ENCODE peak calls at places on chromosomes 7 and 10, in six cellular contexts. One of them, this sample, is unnamed.

GRCh38 chr7:136000288-136000913 is 23.2 kb upstream of the MTPN start:
- DNase-seq in HL-60: no peak
- DNase-seq in bronchial epithelial cell: peak; percentile 31
- DNase-seq in cardiac fibroblast: peak; percentile 42
- DNase-seq in lung: no peak
- DNase-seq in fibroblast of lung: no peak
- DNase-seq in this sample: peak; percentile 77

GRCh38 chr7:137956591-137956990 is 45.3 kb downstream of the CREB3L2 start:
- DNase-seq in HL-60: no peak
- DNase-seq in bronchial epithelial cell: no peak
- DNase-seq in cardiac fibroblast: no peak
- DNase-seq in lung: no peak
- DNase-seq in fibroblast of lung: no peak
- DNase-seq in this sample: no peak

GRCh38 chr10:43201545-43202131 is 63.4 kb downstream of the CSGALNACT2 start:
- DNase-seq in HL-60: peak; percentile 29
- DNase-seq in bronchial epithelial cell: no peak
- DNase-seq in cardiac fibroblast: no peak
- DNase-seq in lung: peak; percentile 28
- DNase-seq in fibroblast of lung: no peak
- DNase-seq in this sample: no peak

GRCh38 chr7:28836661-28837060 is 121.5 kb downstream of the TRIL start:
- DNase-seq in HL-60: no peak
- DNase-seq in bronchial epithelial cell: no peak
- DNase-seq in cardiac fibroblast: peak; percentile 23
- DNase-seq in lung: no peak
- DNase-seq in fibroblast of lung: no peak
- DNase-seq in this sample: peak; percentile 24

GRCh38 chr10:67571503-67571902 is 124.5 kb downstream of the CTNNA3 start:
- DNase-seq in HL-60: no peak
- DNase-seq in bronchial epithelial cell: no peak
- DNase-seq in cardiac fibroblast: no peak
- DNase-seq in lung: no peak
- DNase-seq in fibroblast of lung: no peak
- DNase-seq in this sample: no peak

GRCh38 chr10:14219411-14219810 is 111.3 kb downstream of the FRMD4A start:
- DNase-seq in HL-60: no peak
- DNase-seq in bronchial epithelial cell: no peak
- DNase-seq in cardiac fibroblast: peak; percentile 76
- DNase-seq in lung: no peak
- DNase-seq in fibroblast of lung: peak; percentile 72
- DNase-seq in this sample: peak; percentile 28

GRCh38 chr7:725223-726005 is 1.1 kb upstream of the DNAAF5 start:
- DNase-seq in HL-60: no peak
- DNase-seq in bronchial epithelial cell: peak; percentile 55
- DNase-seq in cardiac fibroblast: peak; percentile 48
- DNase-seq in lung: no peak
- DNase-seq in fibroblast of lung: peak; percentile 92
- DNase-seq in this sample: peak; percentile 58

GRCh38 chr7:108245523-108246226 is 115.5 kb upstream of the LAMB4 start:
- DNase-seq in HL-60: no peak
- DNase-seq in bronchial epithelial cell: no peak
- DNase-seq in cardiac fibroblast: no peak
- DNase-seq in lung: no peak
- DNase-seq in fibroblast of lung: no peak
- DNase-seq in this sample: no peak

GRCh38 chr7:7221602-7222038 is 39.3 kb downstream of the C1GALT1 start:
- DNase-seq in HL-60: no peak
- DNase-seq in bronchial epithelial cell: peak; percentile 98
- DNase-seq in cardiac fibroblast: peak; percentile 68
- DNase-seq in lung: no peak
- DNase-seq in fibroblast of lung: peak; percentile 77
- DNase-seq in this sample: peak; percentile 50

GRCh38 chr7:91353923-91354322 is 89.7 kb downstream of the FZD1 start:
- DNase-seq in HL-60: no peak
- DNase-seq in bronchial epithelial cell: no peak
- DNase-seq in cardiac fibroblast: no peak
- DNase-seq in lung: no peak
- DNase-seq in fibroblast of lung: no peak
- DNase-seq in this sample: no peak

GRCh38 chr7:25522727-25523126 is 294.4 kb upstream of the NPVF start:
- DNase-seq in HL-60: no peak
- DNase-seq in bronchial epithelial cell: no peak
- DNase-seq in cardiac fibroblast: no peak
- DNase-seq in lung: no peak
- DNase-seq in fibroblast of lung: no peak
- DNase-seq in this sample: no peak

GRCh38 chr10:97060441-97061084 is 125.2 kb downstream of the SLIT1 start:
- DNase-seq in HL-60: no peak
- DNase-seq in bronchial epithelial cell: no peak
- DNase-seq in cardiac fibroblast: peak; percentile 3
- DNase-seq in lung: no peak
- DNase-seq in fibroblast of lung: no peak
- DNase-seq in this sample: peak; percentile 42

GRCh38 chr10:74760042-74760979 is 66.1 kb upstream of the KAT6B start:
- DNase-seq in HL-60: no peak
- DNase-seq in bronchial epithelial cell: no peak
- DNase-seq in cardiac fibroblast: no peak
- DNase-seq in lung: no peak
- DNase-seq in fibroblast of lung: no peak
- DNase-seq in this sample: no peak

GRCh38 chr7:68409851-68410250 is 1188.4 kb upstream of the AUTS2 start:
- DNase-seq in HL-60: no peak
- DNase-seq in bronchial epithelial cell: no peak
- DNase-seq in cardiac fibroblast: no peak
- DNase-seq in lung: no peak
- DNase-seq in fibroblast of lung: no peak
- DNase-seq in this sample: no peak

DNA sequence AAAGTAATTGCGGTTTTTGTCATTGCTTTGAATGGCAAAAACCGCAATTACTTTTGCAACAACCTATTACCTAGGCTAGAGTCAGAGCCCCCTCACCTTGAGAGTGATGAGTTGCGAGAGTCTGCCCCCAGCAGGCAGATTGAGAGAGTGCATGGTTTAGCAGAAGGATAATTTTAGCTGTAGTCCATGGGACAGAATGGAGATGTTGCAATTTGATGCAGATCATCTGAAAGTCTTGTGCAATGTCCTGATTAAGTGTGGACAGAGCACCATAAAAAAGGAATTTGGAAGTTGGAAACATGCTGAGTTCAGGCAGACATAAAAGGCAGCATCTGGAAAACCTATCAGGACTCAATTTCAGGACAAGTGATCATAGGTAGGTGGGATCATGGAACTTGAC is 48.7 kb downstream of the GPR141 start:
- DNase-seq in HL-60: peak; percentile 89
- DNase-seq in bronchial epithelial cell: peak; percentile 91
- DNase-seq in cardiac fibroblast: peak; percentile 2
- DNase-seq in lung: peak; percentile 42
- DNase-seq in fibroblast of lung: no peak
- DNase-seq in this sample: peak; percentile 1
- TF ChIP-seq CTCF in HL-60: peak; percentile 78
- TF ChIP-seq CTCF in bronchial epithelial cell: peak; percentile 77
- TF ChIP-seq CTCF in cardiac fibroblast: no peak
- TF ChIP-seq CTCF in lung: peak; percentile 35
- TF ChIP-seq CTCF in fibroblast of lung: no peak
- TF ChIP-seq CTCF in this sample: no peak

GRCh38 chr7:2803342-2803692 is 40.8 kb downstream of the GNA12 start:
- DNase-seq in HL-60: no peak
- DNase-seq in bronchial epithelial cell: no peak
- DNase-seq in cardiac fibroblast: no peak
- DNase-seq in lung: no peak
- DNase-seq in fibroblast of lung: no peak
- DNase-seq in this sample: no peak
- H3K4me3 ChIP-seq in HL-60: no peak overlapping the region
- H3K4me3 ChIP-seq in bronchial epithelial cell: no peak overlapping the region
- H3K4me3 ChIP-seq in cardiac fibroblast: no peak overlapping the region
- H3K4me3 ChIP-seq in lung: no peak overlapping the region
- H3K4me3 ChIP-seq in fibroblast of lung: peak overlapping the region; percentile 13
- H3K4me3 ChIP-seq in this sample: no peak overlapping the region

DNA sequence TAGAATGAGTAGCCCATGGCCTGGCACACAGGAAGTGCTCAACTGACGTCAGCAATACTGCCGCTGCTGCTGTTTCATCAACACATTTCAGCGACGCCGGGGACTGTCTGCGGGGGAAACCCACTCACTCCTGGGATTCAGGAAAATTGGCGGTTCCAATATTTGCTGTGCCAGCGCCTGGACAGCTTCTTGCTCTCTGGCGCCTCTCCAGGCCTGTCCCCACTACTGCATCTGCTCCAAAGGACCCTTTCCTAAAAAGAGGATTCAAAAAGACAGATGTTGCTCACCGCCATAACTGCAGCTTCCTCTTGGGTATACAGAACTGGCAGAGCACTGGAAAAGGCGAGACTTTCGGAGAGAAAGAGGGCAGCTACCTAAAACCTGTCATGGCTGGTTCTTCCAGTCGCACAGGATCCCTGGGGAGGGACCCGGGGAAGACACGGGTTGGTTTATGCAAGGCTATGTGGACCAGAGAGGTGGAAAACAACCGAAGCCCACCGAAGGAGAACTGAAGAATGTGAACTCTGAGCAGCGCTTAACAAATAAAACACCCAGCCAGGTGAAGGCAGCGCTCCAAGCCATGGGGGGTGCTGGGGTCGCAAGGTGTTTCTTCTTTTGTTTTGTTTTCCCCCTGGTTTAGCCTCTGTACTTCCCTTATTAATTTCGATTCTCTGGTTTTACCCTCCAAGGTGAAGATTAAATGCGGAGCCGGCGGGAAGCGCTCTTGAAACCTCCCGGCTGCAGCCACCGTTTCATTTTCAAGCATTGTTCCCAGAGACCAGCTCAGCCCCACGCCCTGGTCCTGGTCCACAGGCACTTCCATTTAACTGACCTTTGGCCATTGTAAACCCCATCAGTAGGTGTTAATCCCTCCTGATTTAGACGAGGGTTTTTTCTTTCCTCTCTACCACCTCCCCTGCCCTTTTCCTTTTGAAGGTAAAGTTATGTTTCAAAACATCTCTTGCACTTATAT is 39.5 kb upstream of the ENO4 start:
- DNase-seq in HL-60: no peak
- DNase-seq in bronchial epithelial cell: peak; percentile 42
- DNase-seq in cardiac fibroblast: no peak
- DNase-seq in lung: no peak
- DNase-seq in fibroblast of lung: no peak
- DNase-seq in this sample: peak; percentile 5
- TF ChIP-seq CTCF in HL-60: no peak
- TF ChIP-seq CTCF in bronchial epithelial cell: peak; percentile 67
- TF ChIP-seq CTCF in cardiac fibroblast: peak; percentile 51
- TF ChIP-seq CTCF in lung: no peak
- TF ChIP-seq CTCF in fibroblast of lung: peak; percentile 7
- TF ChIP-seq CTCF in this sample: peak; percentile 53

GRCh38 chr7:16463520-16463919 is 2.0 kb downstream of the SOSTDC1 start:
- DNase-seq in HL-60: no peak
- DNase-seq in bronchial epithelial cell: no peak
- DNase-seq in cardiac fibroblast: no peak
- DNase-seq in lung: no peak
- DNase-seq in fibroblast of lung: no peak
- DNase-seq in this sample: no peak
- H3K4me3 ChIP-seq in HL-60: no peak overlapping the region
- H3K4me3 ChIP-seq in bronchial epithelial cell: no peak overlapping the region
- H3K4me3 ChIP-seq in cardiac fibroblast: no peak overlapping the region
- H3K4me3 ChIP-seq in lung: no peak overlapping the region
- H3K4me3 ChIP-seq in fibroblast of lung: no peak overlapping the region
- H3K4me3 ChIP-seq in this sample: no peak overlapping the region

GRCh38 chr7:35971133-35971995 is 170.5 kb downstream of the SEPTIN7 start:
- DNase-seq in HL-60: no peak
- DNase-seq in bronchial epithelial cell: no peak
- DNase-seq in cardiac fibroblast: no peak
- DNase-seq in lung: no peak
- DNase-seq in fibroblast of lung: no peak
- DNase-seq in this sample: peak; percentile 16
- TF ChIP-seq CTCF in HL-60: no peak
- TF ChIP-seq CTCF in bronchial epithelial cell: peak; percentile 17
- TF ChIP-seq CTCF in cardiac fibroblast: no peak
- TF ChIP-seq CTCF in lung: no peak
- TF ChIP-seq CTCF in fibroblast of lung: no peak
- TF ChIP-seq CTCF in this sample: peak; percentile 21

GRCh38 chr7:30134523-30135270 is at the start of gene MTURN:
- DNase-seq in HL-60: peak; percentile 71
- DNase-seq in bronchial epithelial cell: peak; percentile 71
- DNase-seq in cardiac fibroblast: peak; percentile 79
- DNase-seq in lung: peak; percentile 84
- DNase-seq in fibroblast of lung: peak; percentile 83
- DNase-seq in this sample: peak; percentile 76

GRCh38 chr7:30135551-30136271 is 925 bp downstream of the MTURN start:
- DNase-seq in HL-60: peak; percentile 80
- DNase-seq in bronchial epithelial cell: peak; percentile 49
- DNase-seq in cardiac fibroblast: peak; percentile 60
- DNase-seq in lung: peak; percentile 64
- DNase-seq in fibroblast of lung: peak; percentile 60
- DNase-seq in this sample: peak; percentile 70

GRCh38 chr7:30136339-30136738 is 1.6 kb downstream of the MTURN start:
- DNase-seq in HL-60: no peak
- DNase-seq in bronchial epithelial cell: no peak
- DNase-seq in cardiac fibroblast: no peak
- DNase-seq in lung: no peak
- DNase-seq in fibroblast of lung: no peak
- DNase-seq in this sample: no peak

GRCh38 chr7:30135271-30135550 is 425 bp downstream of the MTURN start:
- DNase-seq in HL-60: no peak
- DNase-seq in bronchial epithelial cell: no peak
- DNase-seq in cardiac fibroblast: no peak
- DNase-seq in lung: no peak
- DNase-seq in fibroblast of lung: no peak
- DNase-seq in this sample: no peak

DNA sequence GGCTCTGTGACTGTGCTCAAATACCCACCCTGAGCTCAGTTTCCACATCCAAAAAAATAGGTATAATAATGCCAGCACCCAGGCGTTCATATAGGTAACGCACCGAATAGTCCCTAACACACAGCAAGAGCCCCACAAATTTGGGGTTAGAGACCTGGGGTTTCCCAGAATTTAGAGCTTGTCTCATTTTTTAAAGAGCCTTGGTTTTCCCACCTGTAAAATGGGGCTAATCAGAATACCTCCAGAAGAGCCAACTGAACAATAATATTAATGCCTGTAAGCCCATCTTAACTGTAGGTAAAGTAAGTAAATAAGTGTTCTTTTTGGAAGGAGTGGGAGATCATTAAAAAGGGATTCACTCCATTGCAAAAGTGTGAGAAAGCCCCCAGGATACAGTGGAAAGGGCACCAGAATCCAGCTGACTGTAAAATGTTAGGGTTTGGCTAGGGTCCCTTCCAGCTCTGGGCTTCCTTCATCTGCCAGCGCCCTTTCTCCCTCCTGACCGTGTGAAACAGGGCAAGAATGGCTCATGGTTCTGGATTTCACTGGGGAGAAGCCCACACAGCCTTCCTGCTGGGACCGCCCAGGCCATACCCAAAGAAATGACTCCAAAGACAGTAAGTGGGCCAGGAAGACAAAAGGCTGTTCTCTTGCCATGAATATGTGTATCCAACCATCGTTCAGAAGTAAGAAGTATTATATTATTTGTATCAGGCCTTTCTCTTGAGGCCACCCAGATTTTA is 2.1 kb downstream of the MTURN start:
- DNase-seq in HL-60: no peak
- DNase-seq in bronchial epithelial cell: no peak
- DNase-seq in cardiac fibroblast: no peak
- DNase-seq in lung: no peak
- DNase-seq in fibroblast of lung: no peak
- DNase-seq in this sample: no peak
- H3K4me3 ChIP-seq in HL-60: peak overlapping the region; percentile 96
- H3K4me3 ChIP-seq in bronchial epithelial cell: peak overlapping the region; percentile 95
- H3K4me3 ChIP-seq in cardiac fibroblast: peak overlapping the region; percentile 94
- H3K4me3 ChIP-seq in lung: no peak overlapping the region
- H3K4me3 ChIP-seq in fibroblast of lung: peak overlapping the region; percentile 81
- H3K4me3 ChIP-seq in this sample: no peak overlapping the region

This sample was measured in choroid plexus epithelial cell.